ENCODE peak calls at places on chromosomes 5 and 9, in seven cellular contexts. S is AG10803, Y is neural progenitor cell, T is BJ, L is neural crest cell, A is IMR-90, G is prostate gland. B is an unnamed sample.

GRCh38 chr9:135413086-135413375 is 66.6 kb upstream of the PPP1R26 start:
- DNase-seq in S (no peak), Y (no peak), G (no peak), T (no peak), L (no peak), A (no peak), B (no peak)

GRCh38 chr5:10323588-10324488 is 16.1 kb upstream of the CMBL start:
- DNase-seq in Y (no peak), L (no peak), S (peak; percentile 81), G (no peak), T (no peak), A (peak; percentile 29), B (no peak)

GRCh38 chr9:31745468-31745867 is 639.0 kb upstream of the ACO1 start:
- DNase-seq in T (no peak), A (no peak), G (no peak), S (no peak), Y (no peak), L (no peak), B (no peak)

GRCh38 chr5:71829206-71829605 is 110.1 kb downstream of the CARTPT start:
- DNase-seq in A (no peak), L (no peak), Y (no peak), S (no peak), T (no peak), G (no peak), B (no peak)

GRCh38 chr5:68245325-68245724 is 29.8 kb downstream of the PIK3R1 start:
- DNase-seq in G (no peak), L (no peak), S (peak; percentile 62), T (no peak), Y (peak; percentile 45), A (peak; percentile 43), B (no peak)

GRCh38 chr9:87148391-87149237 is 201.3 kb upstream of the GAS1 start:
- DNase-seq in T (peak; percentile 27), G (peak; percentile 43), S (peak; percentile 81), Y (peak; percentile 73), L (peak; percentile 52), A (peak; percentile 75), B (no peak)

GRCh38 chr9:21558627-21559401 is 76.7 kb upstream of the IFNE start:
- DNase-seq in T (no peak), S (no peak), G (no peak), A (peak; percentile 41), Y (peak; percentile 46), L (no peak), B (no peak)

GRCh38 chr9:99285965-99286364 is 63.9 kb downstream of the SEC61B start:
- DNase-seq in T (no peak), G (no peak), Y (no peak), S (no peak), L (no peak), A (no peak), B (no peak)

GRCh38 chr5:62727184-62727583 is 148.6 kb downstream of the LRRC70 start:
- DNase-seq in L (no peak), A (no peak), T (no peak), S (no peak), G (no peak), Y (no peak), B (no peak)

GRCh38 chr5:172274951-172275753 is 8.4 kb downstream of the UBTD2 start:
- DNase-seq in A (no peak), S (no peak), L (no peak), Y (no peak), G (no peak), T (no peak), B (no peak)

GRCh38 chr5:59020611-59021285 is 437.9 kb downstream of the RAB3C start:
- DNase-seq in Y (no peak), T (no peak), L (no peak), G (no peak), A (peak; percentile 35), S (no peak), B (no peak)

GRCh38 chr5:1462358-1462757 is 17.1 kb upstream of the SLC6A3 start:
- DNase-seq in Y (no peak), G (no peak), A (no peak), S (no peak), T (no peak), L (peak; percentile 38), B (no peak)

DNA sequence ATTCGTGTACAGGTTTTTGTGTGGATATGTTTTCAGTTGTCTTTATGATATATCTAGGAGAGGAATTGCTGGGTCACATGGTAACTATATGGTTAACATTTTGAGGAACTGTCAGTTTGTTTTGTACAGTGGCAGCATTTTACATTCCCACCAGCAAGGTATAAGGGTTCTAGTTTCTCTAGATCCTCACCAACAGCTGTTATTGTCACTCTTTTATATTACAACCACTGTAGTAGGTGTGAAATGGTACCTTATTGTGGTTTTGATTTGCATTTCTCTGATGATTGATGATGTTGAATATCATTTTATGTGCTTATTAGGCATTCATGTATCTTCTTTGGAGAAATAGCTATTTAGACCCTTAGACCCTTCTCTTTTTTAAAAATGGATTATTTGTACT is 82.9 kb downstream of the CCDC171 start:
- DNase-seq in S (no peak), Y (no peak), L (no peak), G (no peak), T (no peak), A (no peak), B (no peak)
- TF ChIP-seq CTCF in S (no peak), Y (no peak), L (no peak), G (no peak), T (no peak), A (no peak), B (no peak)

GRCh38 chr9:106885451-106885850 is 22.5 kb downstream of the ZNF462 start:
- DNase-seq in L (no peak), T (peak; percentile 52), Y (no peak), S (peak; percentile 74), G (no peak), A (peak; percentile 95), B (no peak)
- TF ChIP-seq CTCF in L (no peak), T (no peak), Y (no peak), S (no peak), G (no peak), A (no peak), B (no peak)

DNA sequence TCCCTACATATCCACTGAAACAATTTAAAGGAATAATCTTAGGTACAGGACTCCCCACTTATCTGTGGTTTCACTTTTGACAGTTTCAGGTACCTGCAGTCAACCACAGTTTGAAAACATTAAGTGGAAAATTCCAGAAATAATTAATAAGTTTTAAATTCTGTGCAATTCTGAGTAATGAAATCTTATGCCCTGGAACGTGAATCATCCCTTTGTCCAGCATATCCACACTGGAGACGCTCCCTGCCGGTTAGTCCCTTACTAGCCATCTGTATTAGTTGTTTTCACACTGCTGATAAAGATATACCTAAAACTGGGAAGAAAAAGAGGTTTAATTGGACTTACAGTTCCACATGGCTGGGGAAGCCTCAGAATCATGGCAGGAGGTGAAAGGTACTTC is 80.6 kb downstream of the NR3C1 start:
- DNase-seq in L (no peak), Y (no peak), A (peak; percentile 48), G (no peak), T (no peak), S (no peak), B (no peak)
- TF ChIP-seq CTCF in L (no peak), Y (no peak), A (no peak), G (no peak), T (no peak), S (no peak), B (no peak)

DNA sequence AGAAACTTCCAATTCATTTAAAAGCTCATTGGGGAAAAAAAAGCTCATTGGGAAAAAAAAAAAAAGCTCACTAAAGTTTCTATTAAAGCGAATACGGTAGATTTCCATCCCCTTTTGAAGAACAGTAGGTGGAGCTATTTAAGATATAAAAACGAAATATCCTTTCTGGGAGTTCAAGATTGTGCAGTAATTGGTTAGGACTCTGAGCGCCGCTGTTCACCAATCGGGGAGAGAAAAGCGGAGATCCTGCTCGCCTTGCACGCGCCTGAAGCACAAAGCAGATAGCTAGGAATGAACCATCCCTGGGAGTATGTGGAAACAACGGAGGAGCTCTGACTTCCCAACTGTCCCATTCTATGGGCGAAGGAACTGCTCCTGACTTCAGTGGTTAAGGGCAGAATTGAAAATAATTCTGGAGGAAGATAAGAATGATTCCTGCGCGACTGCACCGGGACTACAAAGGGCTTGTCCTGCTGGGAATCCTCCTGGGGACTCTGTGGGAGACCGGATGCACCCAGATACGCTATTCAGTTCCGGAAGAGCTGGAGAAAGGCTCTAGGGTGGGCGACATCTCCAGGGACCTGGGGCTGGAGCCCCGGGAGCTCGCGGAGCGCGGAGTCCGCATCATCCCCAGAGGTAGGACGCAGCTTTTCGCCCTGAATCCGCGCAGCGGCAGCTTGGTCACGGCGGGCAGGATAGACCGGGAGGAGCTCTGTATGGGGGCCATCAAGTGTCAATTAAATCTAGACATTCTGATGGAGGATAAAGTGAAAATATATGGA is at the start of gene PCDHGA12:
- DNase-seq in A (peak; percentile 87), L (no peak), G (no peak), S (peak; percentile 92), T (no peak), Y (no peak), B (peak; percentile 55)
- TF ChIP-seq CTCF in A (peak; percentile 71), L (no peak), G (peak; percentile 41), S (peak; percentile 75), T (peak; percentile 59), Y (no peak), B (peak; percentile 39)

DNA sequence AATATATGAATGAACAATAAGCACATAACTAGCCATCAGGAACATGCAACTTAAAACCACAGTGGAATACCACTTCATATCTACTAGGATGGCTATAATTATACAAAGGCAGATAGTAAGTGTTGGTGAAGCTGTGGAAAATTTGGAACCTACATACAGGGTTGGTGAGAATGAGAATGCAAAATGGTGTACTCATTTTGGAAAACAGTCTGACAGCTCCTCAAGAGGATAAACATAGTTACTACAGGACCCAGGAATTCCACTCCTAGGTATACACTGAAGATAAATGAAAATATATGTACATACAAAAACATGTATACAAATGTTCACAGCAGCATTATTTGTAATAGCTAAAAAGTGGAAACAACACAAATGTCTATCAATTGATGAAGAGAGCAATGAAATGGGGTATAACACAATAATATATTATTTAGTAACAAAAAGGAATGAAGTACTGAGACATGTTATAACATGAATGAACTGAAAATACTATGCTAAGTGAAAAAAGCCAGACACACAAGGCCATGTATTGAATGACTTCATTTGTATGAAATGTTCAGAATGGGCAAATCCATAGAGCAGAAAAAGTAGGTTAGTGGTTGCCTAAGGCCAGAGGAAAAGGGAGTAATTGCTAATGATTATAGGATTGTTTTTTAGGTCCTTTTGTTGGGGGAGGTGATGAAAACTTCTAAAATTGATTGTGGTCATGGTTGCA is 31.2 kb upstream of the CDK5RAP2 start:
- DNase-seq in S (peak; percentile 18), A (no peak), T (no peak), Y (no peak), L (no peak), G (no peak), B (no peak)
- TF ChIP-seq CTCF in S (peak; percentile 19), A (peak; percentile 20), T (no peak), Y (peak; percentile 34), L (peak; percentile 52), G (no peak), B (no peak)

DNA sequence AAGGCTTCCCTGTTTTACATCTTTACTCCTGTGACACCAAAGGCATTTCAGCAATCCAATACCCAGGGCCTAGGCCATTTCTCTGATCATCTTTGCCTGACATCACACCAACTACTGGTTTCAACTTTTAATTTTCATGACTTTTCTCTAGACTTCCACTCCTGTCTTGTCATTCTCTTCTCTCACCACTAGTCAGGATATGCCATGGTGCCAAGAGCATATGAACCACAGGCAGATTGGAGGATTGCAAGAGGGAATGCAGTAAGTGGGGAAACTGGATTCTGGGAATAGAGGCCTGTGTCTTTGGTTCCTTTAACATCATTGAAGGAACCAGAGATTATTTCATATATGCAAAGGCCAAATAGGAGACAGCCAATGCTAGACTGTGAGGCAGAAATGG is 69.3 kb downstream of the ANKRD31 start:
- DNase-seq in G (no peak), T (no peak), L (no peak), S (peak; percentile 2), Y (peak; percentile 21), A (no peak), B (no peak)
- TF ChIP-seq CTCF in G (no peak), T (peak; percentile 14), L (peak; percentile 46), S (peak; percentile 28), Y (peak; percentile 53), A (peak; percentile 1), B (no peak)

GRCh38 chr9:17528859-17529258 is 50.0 kb upstream of the SH3GL2 start:
- DNase-seq in T (no peak), A (peak; percentile 10), L (no peak), Y (peak; percentile 22), G (no peak), S (peak; percentile 5), B (no peak)
- TF ChIP-seq CTCF in T (no peak), A (peak; percentile 50), L (peak; percentile 67), Y (peak; percentile 61), G (no peak), S (peak; percentile 43), B (peak; percentile 19)

B was measured in AG09319.